ENCODE peak calls at places on chromosome 6, in ten cellular contexts. C is IMR-90; R is esophagus squamous epithelium; Z is hepatocyte; L is GM13977; W is GM20000; B is Peyer's patch; A is mammary epithelial cell; F is CD8-positive, alpha-beta T cell; J is CD4-positive, alpha-beta T cell. V is an unnamed sample.

GRCh38 chr6:111258615-111259088 is 171.3 kb downstream of the SLC16A10 start:
- DNase-seq in R (no peak), F (no peak), B (no peak), W (no peak), A (no peak), L (no peak), C (no peak), Z (no peak), J (no peak), V (no peak)

GRCh38 chr6:111260570-111261298 is 173.4 kb downstream of the SLC16A10 start:
- DNase-seq in J (no peak), L (no peak), B (no peak), W (no peak), C (peak), Z (no peak), F (no peak), A (peak), R (no peak), V (no peak)

GRCh38 chr6:130202782-130203181 is 20.0 kb downstream of the SAMD3 start:
- DNase-seq in J (no peak), C (no peak), W (peak), A (no peak), F (peak), Z (no peak), R (no peak), B (no peak), L (no peak), V (no peak)

GRCh38 chr6:110325197-110325596 is 33.0 kb downstream of the METTL24 start:
- DNase-seq in J (no peak), A (no peak), L (no peak), F (no peak), R (no peak), W (no peak), Z (peak), C (peak), B (no peak), V (peak)

GRCh38 chr6:89351632-89352328 is 742 bp downstream of the UBE2J1 start:
- DNase-seq in A (no peak), F (no peak), J (no peak), B (no peak), C (no peak), L (no peak), R (no peak), W (no peak), Z (peak), V (peak)

GRCh38 chr6:108029226-108029921 is 45.2 kb downstream of the OSTM1 start:
- DNase-seq in J (no peak), C (no peak), A (no peak), Z (no peak), L (no peak), R (no peak), B (no peak), W (no peak), F (no peak), V (no peak)

GRCh38 chr6:168314948-168315347 is 4.6 kb downstream of the DACT2 start:
- DNase-seq in B (no peak), W (no peak), F (no peak), L (no peak), R (no peak), C (no peak), J (no peak), A (no peak), Z (peak), V (peak)

GRCh38 chr6:7438011-7438410 is 48.4 kb downstream of the RIOK1 start:
- DNase-seq in R (no peak), J (no peak), B (no peak), C (no peak), F (no peak), W (no peak), Z (no peak), L (no peak), A (no peak), V (no peak)

GRCh38 chr6:139801571-139802321 is 427.3 kb upstream of the CITED2 start:
- DNase-seq in B (no peak), F (no peak), Z (peak), W (no peak), R (no peak), C (peak), L (no peak), J (no peak), A (peak), V (peak)

GRCh38 chr6:24888967-24889366 is 46.8 kb downstream of the RIPOR2 start:
- DNase-seq in L (no peak), W (no peak), B (no peak), R (no peak), J (no peak), Z (no peak), A (no peak), C (no peak), F (no peak), V (no peak)

GRCh38 chr6:6969761-6970223 is 138.0 kb upstream of the RREB1 start:
- DNase-seq in C (no peak), F (no peak), A (peak), B (peak), W (no peak), R (no peak), L (no peak), J (no peak), Z (peak), V (no peak)

GRCh38 chr6:89290401-89291155 is 24.5 kb downstream of the GABRR2 start:
- DNase-seq in R (no peak), L (no peak), A (no peak), C (no peak), J (no peak), Z (no peak), B (no peak), W (no peak), F (no peak), V (no peak)

GRCh38 chr6:128696651-128697391 is 176.4 kb upstream of the PTPRK start:
- DNase-seq in J (no peak), R (no peak), C (peak), L (no peak), B (no peak), Z (no peak), A (peak), W (no peak), F (no peak), V (peak)

GRCh38 chr6:2861071-2861821 is 19.6 kb upstream of the SERPINB1 start:
- DNase-seq in J (no peak), Z (no peak), L (no peak), A (no peak), C (no peak), W (no peak), R (no peak), F (peak), B (no peak), V (no peak)

GRCh38 chr6:16301511-16301910 is 63.1 kb downstream of the GMPR start:
- DNase-seq in J (no peak), L (peak), Z (no peak), C (no peak), B (no peak), R (no peak), W (peak), A (no peak), F (no peak), V (no peak)

GRCh38 chr6:79949235-79949634 is 1.9 kb upstream of the ELOVL4 start:
- DNase-seq in Z (peak), L (peak), W (peak), B (no peak), R (no peak), J (peak), A (peak), F (peak), C (peak), V (peak)

GRCh38 chr6:56803594-56803993 is 151.3 kb upstream of the BEND6 start:
- DNase-seq in Z (no peak), L (no peak), R (no peak), F (no peak), A (no peak), W (no peak), C (peak), B (no peak), J (no peak), V (peak)

GRCh38 chr6:10478187-10479040 is 42.7 kb upstream of the GCNT2 start:
- DNase-seq in B (no peak), L (peak), R (no peak), J (no peak), Z (peak), C (peak), A (peak), F (no peak), W (peak), V (peak)

GRCh38 chr6:47097092-47097945 is 55.2 kb upstream of the ADGRF1 start:
- DNase-seq in B (peak), A (peak), F (peak), L (peak), R (no peak), W (peak), J (no peak), Z (peak), C (peak), V (peak)

GRCh38 chr6:144266091-144266649 is 19.0 kb upstream of the UTRN start:
- DNase-seq in J (no peak), L (no peak), W (no peak), F (no peak), Z (peak), C (peak), A (no peak), B (no peak), R (peak), V (peak)

GRCh38 chr6:128632131-128632530 is 111.7 kb upstream of the PTPRK start:
- DNase-seq in B (no peak), W (no peak), C (peak), J (no peak), L (no peak), A (peak), F (no peak), Z (peak), R (no peak), V (no peak)

GRCh38 chr6:42199106-42199981 is 4.6 kb upstream of the GUCA1B start:
- DNase-seq in W (no peak), B (no peak), A (peak), R (no peak), L (no peak), C (peak), F (no peak), J (no peak), Z (no peak), V (peak)

GRCh38 chr6:81169166-81169565 is 583.3 kb downstream of the TENT5A start:
- DNase-seq in B (no peak), J (no peak), L (no peak), Z (no peak), C (no peak), W (no peak), A (no peak), R (no peak), F (no peak), V (peak)

GRCh38 chr6:3009930-3010329 is 10.2 kb downstream of the NQO2 start:
- DNase-seq in W (no peak), B (no peak), J (no peak), R (no peak), Z (no peak), C (peak), A (no peak), F (no peak), L (no peak), V (peak)

GRCh38 chr6:168035098-168035660 is 37.7 kb downstream of the KIF25 start:
- DNase-seq in R (no peak), F (no peak), Z (peak), J (no peak), B (no peak), A (no peak), C (peak), W (no peak), L (no peak), V (peak)

GRCh38 chr6:116251568-116252384 is 2.1 kb downstream of the TSPYL4 start:
- DNase-seq in R (no peak), J (no peak), A (peak), L (no peak), B (no peak), F (no peak), C (peak), Z (no peak), W (no peak), V (peak)

GRCh38 chr6:18504232-18504596 is 117.1 kb downstream of the RNF144B start:
- DNase-seq in R (no peak), Z (no peak), J (no peak), L (no peak), W (no peak), B (no peak), F (no peak), C (no peak), A (no peak), V (peak)

GRCh38 chr6:42754759-42755158 is 8.9 kb upstream of the TBCC start:
- DNase-seq in Z (no peak), L (no peak), B (no peak), R (no peak), C (no peak), J (no peak), A (no peak), F (no peak), W (no peak), V (no peak)

GRCh38 chr6:166330612-166331011 is 11.7 kb downstream of the SFT2D1 start:
- DNase-seq in R (no peak), J (no peak), Z (peak), A (no peak), C (peak), W (no peak), L (no peak), B (peak), F (no peak), V (peak)

GRCh38 chr6:89580997-89581666 is 57.4 kb downstream of the LYRM2 start:
- DNase-seq in J (no peak), W (no peak), R (no peak), C (no peak), F (no peak), B (no peak), L (no peak), A (no peak), Z (no peak), V (no peak)

GRCh38 chr6:83199865-83200230 is 6.7 kb downstream of the RWDD2A start:
- DNase-seq in C (peak), L (no peak), W (no peak), J (no peak), B (no peak), Z (peak), A (peak), F (no peak), R (no peak), V (peak)

GRCh38 chr6:151452750-151453427 is 963 bp upstream of the RMND1 start:
- DNase-seq in F (no peak), J (no peak), A (peak), W (no peak), Z (peak), R (no peak), L (no peak), B (no peak), C (no peak), V (peak)

GRCh38 chr6:141677598-141678211 is 455.0 kb upstream of the GJE1 start:
- DNase-seq in Z (peak), J (no peak), C (peak), L (no peak), F (no peak), A (peak), W (no peak), B (no peak), R (no peak), V (peak)

DNA sequence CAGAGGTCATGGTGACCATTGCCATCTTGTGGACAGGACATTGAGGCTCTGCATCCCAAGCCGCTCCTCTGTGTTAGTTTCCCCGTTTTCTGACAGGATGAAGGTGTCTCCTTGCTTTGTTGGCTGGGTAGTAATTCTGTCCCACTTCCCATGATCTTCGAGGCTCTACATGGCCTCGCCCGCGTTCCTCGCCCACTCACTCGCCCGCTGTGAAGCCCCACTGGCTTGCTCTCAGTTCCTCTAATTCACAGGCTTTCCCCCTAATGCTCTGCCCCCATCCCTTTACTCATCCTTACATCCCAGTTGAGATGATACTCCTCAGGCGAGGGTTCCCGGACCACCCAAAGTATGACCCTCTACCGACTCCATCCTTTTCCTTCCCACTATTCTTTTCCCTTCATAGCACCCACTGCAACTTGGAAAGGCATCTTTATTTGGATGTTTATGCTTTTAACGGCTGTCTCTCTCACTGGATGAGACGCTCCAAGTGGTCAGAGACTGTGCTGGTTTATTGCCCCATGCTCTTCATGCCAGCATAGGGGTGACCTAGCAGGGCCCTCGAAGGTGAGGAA is 511 bp upstream of the SLC35B2 start:
- DNase-seq in W (peak), F (no peak), A (no peak), Z (no peak), L (peak), C (no peak), R (no peak), B (no peak), J (no peak), V (no peak)
- TF ChIP-seq CTCF in W (no peak), F (peak), A (no peak), Z (no peak), L (no peak), C (no peak), R (no peak), B (no peak), J (peak), V (no peak)

DNA sequence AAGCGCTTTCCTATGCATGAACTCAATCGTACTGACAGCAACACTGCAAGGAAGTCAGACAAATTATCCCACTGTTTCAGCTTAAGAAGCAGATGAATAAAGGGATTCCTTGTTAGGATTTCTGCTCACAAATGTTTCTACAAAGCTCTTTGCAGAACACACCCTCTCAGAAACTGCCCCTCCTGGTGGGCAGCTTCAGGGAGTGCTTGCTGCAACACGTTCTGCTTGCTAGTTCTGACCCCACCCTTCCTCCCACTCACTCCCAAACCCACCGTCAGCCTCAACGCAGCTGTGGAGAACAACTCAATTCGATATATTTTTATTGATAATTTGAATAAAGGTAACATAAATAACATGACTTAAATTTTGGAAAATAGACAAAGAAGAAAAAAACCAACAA is 250.8 kb upstream of the PRDM1 start:
- DNase-seq in W (no peak), A (peak), R (no peak), L (no peak), J (no peak), Z (peak), B (no peak), F (peak), C (peak), V (peak)
- TF ChIP-seq CTCF in W (no peak), A (peak), R (peak), L (peak), J (no peak), Z (peak), B (no peak), F (peak), C (peak), V (peak)

GRCh38 chr6:54737247-54737646 is 109.3 kb upstream of the FAM83B start:
- DNase-seq in B (no peak), Z (no peak), F (no peak), J (no peak), L (peak), R (no peak), A (no peak), C (no peak), W (peak), V (no peak)
- TF ChIP-seq CTCF in B (no peak), Z (no peak), F (no peak), J (no peak), L (peak), R (no peak), A (peak), C (peak), W (peak), V (peak)

GRCh38 chr6:169795196-169795595 is 43.8 kb downstream of the ERMARD start:
- DNase-seq in F (no peak), A (no peak), B (no peak), Z (no peak), J (no peak), L (no peak), W (no peak), C (no peak), R (no peak), V (no peak)
- TF ChIP-seq CTCF in F (no peak), A (no peak), B (no peak), Z (no peak), J (no peak), L (no peak), W (no peak), C (no peak), R (no peak), V (no peak)

V was measured in fibroblast of the aortic adventitia.